ENCODE peak calls at places on chromosome 11, in ten cellular contexts. O is H9, W is NT2/D1, J is IMR-90, I is kidney, Q is neuronal stem cell, Z is fibroblast of lung, T is K562, P is endodermal cell, H is keratinocyte. S is an unnamed sample.

GRCh38 chr11:119479685-119480275 is 56.8 kb upstream of the THY1 start:
- DNase-seq in W (no peak), Z (peak; percentile 50), Q (no peak), I (peak; percentile 4), H (no peak), J (peak; percentile 65), T (peak; percentile 75), O (peak; percentile 74), P (peak; percentile 78), S (no peak)

GRCh38 chr11:8097926-8098325 is 16.9 kb downstream of the TUB start:
- DNase-seq in T (no peak), Z (no peak), J (no peak), O (no peak), H (no peak), P (no peak), Q (no peak), W (no peak), I (no peak), S (no peak)

GRCh38 chr11:10288881-10289764 is 4.9 kb downstream of the SBF2 start:
- DNase-seq in Q (no peak), O (no peak), H (no peak), Z (no peak), W (no peak), P (no peak), J (no peak), T (no peak), I (peak; percentile 73), S (no peak)

GRCh38 chr11:117840881-117841581 is 16.5 kb upstream of the FXYD2 start:
- DNase-seq in O (no peak), T (no peak), W (no peak), P (no peak), Q (no peak), Z (no peak), J (no peak), H (no peak), I (peak; percentile 43), S (no peak)

GRCh38 chr11:94747136-94748110 is 20.7 kb upstream of the AMOTL1 start:
- DNase-seq in H (peak; percentile 99), I (no peak), J (no peak), Q (no peak), T (no peak), O (no peak), P (no peak), Z (no peak), W (no peak), S (peak; percentile 51)

GRCh38 chr11:75371930-75372876 is 20.7 kb upstream of the ARRB1 start:
- DNase-seq in Q (no peak), Z (no peak), J (no peak), O (no peak), I (no peak), P (no peak), W (no peak), H (no peak), T (no peak), S (peak; percentile 58)

GRCh38 chr11:86873573-86874083 is 73.3 kb downstream of the PRSS23 start:
- DNase-seq in T (no peak), H (no peak), J (peak; percentile 31), I (no peak), W (no peak), O (no peak), Z (peak; percentile 9), P (no peak), Q (no peak), S (no peak)

GRCh38 chr11:80182906-80183305 is 742.1 kb upstream of the TENM4 start:
- DNase-seq in W (no peak), H (no peak), T (no peak), I (no peak), P (no peak), Z (peak; percentile 5), J (no peak), Q (no peak), O (no peak), S (no peak)

GRCh38 chr11:10657308-10658271 is 36.0 kb downstream of the IRAG1 start:
- DNase-seq in Z (peak; percentile 86), I (no peak), J (peak; percentile 82), W (no peak), T (no peak), H (no peak), Q (no peak), O (no peak), P (no peak), S (peak; percentile 80)

GRCh38 chr11:84993386-84993785 is 633.8 kb downstream of the DLG2 start:
- DNase-seq in O (peak; percentile 58), I (no peak), Z (peak; percentile 5), H (no peak), W (peak; percentile 18), P (peak; percentile 87), J (no peak), Q (no peak), T (no peak), S (no peak)

GRCh38 chr11:59692915-59693314 is 20.7 kb downstream of the OR10V1 start:
- DNase-seq in W (no peak), Z (no peak), T (no peak), P (no peak), J (no peak), Q (no peak), O (no peak), I (no peak), H (no peak), S (no peak)

GRCh38 chr11:61918251-61919112 is 1.1 kb upstream of the RAB3IL1 start:
- DNase-seq in I (peak; percentile 80), Q (no peak), T (no peak), J (no peak), P (peak; percentile 42), Z (no peak), W (no peak), H (no peak), O (no peak), S (no peak)
- H3K9ac ChIP-seq in I (no peak overlapping the region), Q (no peak overlapping the region), T (peak overlapping the region; percentile 80), J (no peak overlapping the region), P (no peak overlapping the region), Z (no peak overlapping the region), W (peak overlapping the region; percentile 70), H (no peak overlapping the region), O (no peak overlapping the region), S (peak overlapping the region; percentile 71)

DNA sequence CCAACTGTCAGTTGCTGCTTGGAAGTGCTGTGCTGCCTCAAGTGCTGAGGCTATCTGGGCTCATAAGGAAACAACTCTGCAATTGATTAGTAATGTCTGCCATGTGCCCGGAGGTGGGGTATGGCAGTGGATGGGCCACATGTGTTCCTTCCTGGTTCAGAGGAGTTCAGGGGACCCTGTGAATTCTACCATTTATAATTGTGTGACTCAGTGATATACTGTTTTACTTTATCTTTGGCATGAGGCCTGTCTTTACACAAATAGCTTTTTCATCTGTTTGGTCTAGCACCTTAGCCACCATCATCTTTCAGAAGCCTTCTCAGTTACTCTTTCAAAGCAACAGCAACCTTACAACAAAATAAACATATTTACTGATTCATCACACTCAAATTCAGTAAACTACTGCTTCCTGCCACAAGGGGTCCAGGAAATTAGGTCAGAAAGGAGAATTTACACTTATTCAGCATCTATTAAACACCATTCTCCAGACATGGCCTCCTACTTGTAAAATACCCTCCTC is 20.9 kb downstream of the DKK3 start:
- DNase-seq in T (peak; percentile 36), P (peak; percentile 75), Z (peak; percentile 89), O (peak; percentile 27), J (peak; percentile 78), Q (no peak), W (no peak), I (no peak), H (no peak), S (no peak)
- H3K9ac ChIP-seq in T (no peak overlapping the region), P (no peak overlapping the region), Z (no peak overlapping the region), O (no peak overlapping the region), J (no peak overlapping the region), Q (no peak overlapping the region), W (no peak overlapping the region), I (no peak overlapping the region), H (no peak overlapping the region), S (no peak overlapping the region)

DNA sequence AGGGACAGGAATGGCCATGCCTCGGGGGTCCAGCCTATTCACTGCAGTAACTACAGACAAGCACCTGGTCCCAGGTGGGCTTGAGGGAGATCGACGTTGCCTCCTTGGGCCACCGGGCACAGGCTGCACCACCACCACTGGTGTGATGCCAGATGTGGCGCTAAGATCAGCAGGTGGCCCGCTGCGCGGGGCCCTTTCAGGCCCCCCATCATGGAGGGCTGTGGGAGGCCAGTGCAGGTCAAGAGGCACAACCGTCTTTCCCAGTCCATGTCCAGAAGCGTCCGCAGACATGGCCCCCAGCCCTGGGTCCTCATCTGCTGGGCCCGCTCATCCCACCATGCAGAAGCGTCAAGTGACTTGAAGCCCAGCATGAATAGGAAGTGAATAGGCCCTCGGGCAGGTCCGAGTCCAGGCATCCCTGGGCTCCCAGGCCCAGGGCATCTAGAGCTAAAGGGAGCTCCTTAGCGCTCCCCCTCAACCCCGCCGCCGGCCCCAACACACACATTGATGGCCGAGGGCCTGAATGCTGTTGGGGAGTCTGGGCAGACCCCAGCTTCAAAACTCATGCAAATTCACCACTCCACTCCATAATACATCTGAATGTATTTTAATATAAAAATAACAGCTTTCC is 18.3 kb downstream of the FADS3 start:
- DNase-seq in W (no peak), O (no peak), H (no peak), Q (no peak), Z (no peak), J (no peak), T (no peak), P (no peak), I (no peak), S (no peak)
- H3K9ac ChIP-seq in W (no peak overlapping the region), O (no peak overlapping the region), H (no peak overlapping the region), Q (no peak overlapping the region), Z (no peak overlapping the region), J (no peak overlapping the region), T (peak overlapping the region; percentile 40), P (no peak overlapping the region), I (no peak overlapping the region), S (no peak overlapping the region)

GRCh38 chr11:125494987-125495725 is 909 bp downstream of the FEZ1 start:
- DNase-seq in Z (peak; percentile 48), I (peak; percentile 76), O (peak; percentile 41), H (no peak), Q (peak; percentile 53), P (peak; percentile 78), W (no peak), J (peak; percentile 31), T (no peak), S (peak; percentile 75)

GRCh38 chr11:125494033-125494364 is 2.1 kb downstream of the FEZ1 start:
- DNase-seq in Z (no peak), J (no peak), I (no peak), H (no peak), O (no peak), P (no peak), W (no peak), T (no peak), Q (no peak), S (no peak)

GRCh38 chr11:125498521-125498920 is 2.5 kb upstream of the FEZ1 start:
- DNase-seq in T (no peak), I (no peak), J (no peak), Q (no peak), O (no peak), P (no peak), Z (no peak), H (no peak), W (no peak), S (no peak)

GRCh38 chr11:125494601-125494986 is 1.5 kb downstream of the FEZ1 start:
- DNase-seq in J (peak; percentile 14), Z (peak; percentile 6), H (no peak), O (no peak), W (no peak), I (no peak), T (no peak), Q (no peak), P (no peak), S (peak; percentile 16)

DNA sequence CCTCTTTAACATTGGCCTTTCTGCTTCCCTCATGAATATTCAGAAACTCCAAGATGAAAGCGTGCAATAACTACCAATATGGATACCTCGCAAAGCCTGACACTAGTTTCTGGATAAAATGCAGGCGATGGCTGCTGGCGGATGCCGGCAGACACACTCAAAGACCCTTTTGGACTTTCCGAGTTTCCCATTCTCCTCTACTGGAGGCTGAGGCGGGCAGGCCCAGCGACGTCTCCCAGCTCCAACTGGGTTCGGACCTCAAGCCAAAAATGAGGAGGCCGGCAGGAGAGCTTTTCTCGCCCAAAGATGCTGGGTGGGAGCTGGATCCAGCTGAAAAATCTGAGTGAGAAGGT is 376 bp upstream of the FEZ1 start:
- DNase-seq in W (no peak), Q (no peak), Z (no peak), O (no peak), J (no peak), P (peak; percentile 53), I (peak; percentile 64), H (no peak), T (no peak), S (no peak)
- H3K9ac ChIP-seq in W (no peak overlapping the region), Q (no peak overlapping the region), Z (no peak overlapping the region), O (no peak overlapping the region), J (no peak overlapping the region), P (no peak overlapping the region), I (peak overlapping the region; percentile 53), H (peak overlapping the region; percentile 80), T (no peak overlapping the region), S (peak overlapping the region; percentile 84)

S was measured in adipocyte.